ENCODE peak calls at places on chromosome 7, in six cellular contexts. U is M059J; S is NCI-H446 treated with DMSO at 0.1 percent for 48 hours; F is naive thymus-derived CD8-positive, alpha-beta T cell; W is thoracic aorta; E is B cell. R is an unnamed sample.

GRCh38 chr7:57348646-57349269 is 101.2 kb upstream of the ZNF716 start:
- DNase-seq in U (no peak), S (no peak), F (no peak), W (no peak), E (no peak), R (no peak)

GRCh38 chr7:27899601-27900000 is 159.6 kb downstream of the TAX1BP1 start:
- DNase-seq in U (peak; percentile 25), S (no peak), F (no peak), W (no peak), E (no peak), R (no peak)

GRCh38 chr7:585873-586272 is 66.2 kb upstream of the PDGFA start:
- DNase-seq in U (no peak), S (no peak), F (no peak), W (no peak), E (no peak), R (no peak)

GRCh38 chr7:25789701-25790240 is 362.2 kb upstream of the NFE2L3 start:
- DNase-seq in U (no peak), S (no peak), F (no peak), W (no peak), E (no peak), R (no peak)

GRCh38 chr7:143448429-143448828 is 5.2 kb downstream of the TAS2R60 start:
- DNase-seq in U (no peak), S (no peak), F (no peak), W (no peak), E (no peak), R (no peak)

GRCh38 chr7:68511281-68511680 is 1087.0 kb upstream of the AUTS2 start:
- DNase-seq in U (peak; percentile 32), S (no peak), F (no peak), W (no peak), E (no peak), R (no peak)

GRCh38 chr7:135169141-135169935 is 1.2 kb downstream of the CYREN start:
- DNase-seq in U (peak; percentile 81), S (no peak), F (peak; percentile 26), W (no peak), E (no peak), R (peak; percentile 30)

GRCh38 chr7:46940178-46940577 is 641.7 kb downstream of the TNS3 start:
- DNase-seq in U (no peak), S (no peak), F (no peak), W (no peak), E (no peak), R (no peak)

GRCh38 chr7:73612598-73613269 is 11.6 kb downstream of the MLXIPL start:
- DNase-seq in U (peak; percentile 91), S (no peak), F (no peak), W (no peak), E (no peak), R (no peak)

GRCh38 chr7:127789031-127789430 is 137.0 kb downstream of the SND1 start:
- DNase-seq in U (peak; percentile 21), S (peak; percentile 55), F (no peak), W (no peak), E (no peak), R (no peak)

GRCh38 chr7:41967156-41967555 is 264.3 kb upstream of the INHBA start:
- DNase-seq in U (peak; percentile 64), S (no peak), F (no peak), W (no peak), E (no peak), R (no peak)

GRCh38 chr7:98137134-98137825 is 30.6 kb downstream of the LMTK2 start:
- DNase-seq in U (no peak), S (no peak), F (no peak), W (no peak), E (no peak), R (no peak)

GRCh38 chr7:131231381-131232220 is 96.1 kb upstream of the MKLN1 start:
- DNase-seq in U (no peak), S (no peak), F (peak; percentile 12), W (no peak), E (peak; percentile 47), R (peak; percentile 76)

GRCh38 chr7:83655951-83656556 is 7.1 kb upstream of the SEMA3E start:
- DNase-seq in U (peak; percentile 31), S (peak; percentile 25), F (no peak), W (no peak), E (no peak), R (no peak)

GRCh38 chr7:13179775-13180448 is 492.5 kb downstream of the ARL4A start:
- DNase-seq in U (no peak), S (no peak), F (no peak), W (no peak), E (no peak), R (no peak)

R was measured in T-helper 22 cell.